ENCODE peak calls at places on chromosomes 5 and 9, in nine cellular contexts. E is A549, J is bronchial epithelial cell, Y is uterus, M is GM06990, U is spleen, K is mesothelial cell of epicardium, B is PC-3, Z is HFFc6. T is an unnamed sample.

GRCh38 chr9:98861881-98862501 is 54.5 kb downstream of the GALNT12 start:
- DNase-seq in E (peak), J (peak), Y (peak), M (no peak), U (no peak), K (no peak), B (peak), Z (peak), T (no peak)

GRCh38 chr9:99231708-99232107 is 9.6 kb downstream of the SEC61B start:
- DNase-seq in E (peak), J (no peak), Y (no peak), M (no peak), U (no peak), K (no peak), B (peak), Z (peak), T (peak)

GRCh38 chr5:73591102-73591695 is 25.7 kb downstream of the UTP15 start:
- DNase-seq in E (peak), J (peak), Y (peak), M (peak), U (no peak), K (no peak), B (peak), Z (peak), T (peak)

GRCh38 chr5:134436523-134437339 is 25.1 kb upstream of the CDKN2AIPNL start:
- DNase-seq in E (peak), J (peak), Y (peak), M (peak), U (peak), K (no peak), B (peak), Z (peak), T (peak)

GRCh38 chr5:83937837-83938236 is 217.2 kb upstream of the HAPLN1 start:
- DNase-seq in E (no peak), J (no peak), Y (no peak), M (no peak), U (no peak), K (no peak), B (no peak), Z (no peak), T (no peak)

GRCh38 chr9:89835676-89836075 is 230.9 kb downstream of the GADD45G start:
- DNase-seq in E (no peak), J (no peak), Y (no peak), M (no peak), U (no peak), K (no peak), B (no peak), Z (no peak), T (no peak)

GRCh38 chr5:82387819-82388166 is 109.6 kb upstream of the RPS23 start:
- DNase-seq in E (no peak), J (no peak), Y (no peak), M (no peak), U (no peak), K (no peak), B (no peak), Z (no peak), T (no peak)

GRCh38 chr9:89878687-89879086 is 273.9 kb downstream of the GADD45G start:
- DNase-seq in E (no peak), J (no peak), Y (peak), M (no peak), U (peak), K (peak), B (no peak), Z (no peak), T (no peak)

GRCh38 chr9:38026021-38026809 is 42.8 kb downstream of the SHB start:
- DNase-seq in E (peak), J (peak), Y (peak), M (no peak), U (no peak), K (peak), B (peak), Z (peak), T (peak)

GRCh38 chr5:168434746-168435321 is 51.4 kb upstream of the RARS1 start:
- DNase-seq in E (no peak), J (peak), Y (no peak), M (no peak), U (no peak), K (no peak), B (no peak), Z (peak), T (no peak)

GRCh38 chr5:1380011-1380817 is 35.3 kb upstream of the CLPTM1L start:
- DNase-seq in E (peak), J (no peak), Y (no peak), M (peak), U (peak), K (peak), B (no peak), Z (no peak), T (peak)

DNA sequence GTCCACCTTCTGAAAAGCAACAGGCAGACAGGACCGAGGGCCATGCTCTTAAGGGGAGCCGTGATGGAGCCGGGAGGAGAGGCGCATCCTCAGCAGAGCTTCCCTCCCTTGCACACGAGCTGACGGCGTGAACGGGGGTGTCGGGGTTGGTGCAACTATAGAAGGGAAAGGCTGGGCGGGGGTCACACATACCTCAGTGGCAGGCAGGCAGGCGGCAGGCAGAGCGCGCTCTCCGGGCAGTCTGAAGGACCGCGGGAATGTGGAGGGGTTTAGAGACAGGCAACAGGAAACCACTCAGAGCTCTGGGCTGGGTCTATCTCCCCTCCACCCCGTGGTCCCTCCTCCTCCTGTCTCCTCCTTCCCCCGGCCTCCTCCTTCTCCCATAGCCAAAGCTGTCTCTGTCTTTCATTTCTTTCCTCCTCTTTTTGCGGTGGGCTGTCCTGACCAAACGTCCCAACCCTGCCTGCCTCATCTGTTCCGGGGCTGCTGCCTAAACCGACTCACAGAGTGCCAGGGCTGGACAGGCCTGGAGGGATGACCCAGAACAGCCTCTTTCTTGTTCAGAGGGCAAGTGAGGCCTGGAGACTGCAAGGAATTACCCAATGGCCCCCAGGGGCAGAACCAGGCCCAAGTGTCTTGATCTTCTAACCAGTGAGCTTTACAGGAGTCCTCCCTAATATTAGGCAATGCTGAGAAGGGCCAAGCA is at the start of gene SPARC:
- DNase-seq in E (no peak), J (no peak), Y (peak), M (peak), U (no peak), K (peak), B (no peak), Z (peak), T (no peak)
- TF ChIP-seq CTCF in E (no peak), J (no peak), Y (no peak), M (no peak), U (no peak), K (no peak), B (no peak), Z (no peak), T (no peak)

DNA sequence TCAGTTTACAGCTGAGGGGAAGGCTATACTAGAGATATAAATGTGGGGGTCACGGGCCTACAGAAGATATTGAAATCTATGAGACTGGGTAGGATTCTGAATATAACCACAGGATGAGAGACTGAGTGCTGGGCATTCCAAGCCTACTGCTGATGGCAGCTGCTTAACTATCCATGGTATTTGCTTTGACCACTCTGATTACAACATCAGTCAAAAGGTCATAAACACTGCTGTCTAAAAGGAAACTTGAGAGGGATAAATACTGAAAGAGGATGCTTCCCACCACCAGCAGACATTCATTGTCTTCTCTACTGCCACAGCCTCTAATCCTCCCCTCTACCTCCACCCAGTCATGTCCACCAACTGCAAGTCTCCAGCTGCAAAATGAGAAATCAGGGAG is 3.8 kb downstream of the ZNF622 start:
- DNase-seq in E (no peak), J (no peak), Y (no peak), M (no peak), U (no peak), K (no peak), B (peak), Z (peak), T (no peak)
- TF ChIP-seq CTCF in E (no peak), J (no peak), Y (no peak), M (no peak), U (no peak), K (no peak), B (no peak), Z (no peak), T (no peak)

GRCh38 chr5:136309376-136309775 is 56.0 kb downstream of the TRPC7 start:
- DNase-seq in E (no peak), J (peak), Y (no peak), M (no peak), U (no peak), K (no peak), B (no peak), Z (no peak), T (no peak)

GRCh38 chr5:136308396-136308795 is 56.9 kb downstream of the TRPC7 start:
- DNase-seq in E (peak), J (no peak), Y (no peak), M (no peak), U (no peak), K (no peak), B (peak), Z (no peak), T (peak)

GRCh38 chr5:136314302-136314701 is 51.0 kb downstream of the TRPC7 start:
- DNase-seq in E (no peak), J (no peak), Y (no peak), M (no peak), U (no peak), K (no peak), B (no peak), Z (no peak), T (no peak)

GRCh38 chr5:136309932-136310598 is 55.3 kb downstream of the TRPC7 start:
- DNase-seq in E (no peak), J (no peak), Y (no peak), M (no peak), U (no peak), K (no peak), B (no peak), Z (no peak), T (no peak)

GRCh38 chr5:136311999-136312398 is 53.3 kb downstream of the TRPC7 start:
- DNase-seq in E (peak), J (no peak), Y (no peak), M (no peak), U (no peak), K (no peak), B (no peak), Z (no peak), T (no peak)
- TF ChIP-seq CTCF in E (no peak), J (no peak), Y (no peak), M (no peak), U (no peak), K (no peak), B (peak), Z (no peak), T (no peak)

GRCh38 chr5:142145106-142145900 is 36.7 kb downstream of the NDFIP1 start:
- DNase-seq in E (peak), J (peak), Y (peak), M (no peak), U (no peak), K (peak), B (peak), Z (peak), T (peak)

GRCh38 chr5:142151436-142152382 is 43.1 kb downstream of the NDFIP1 start:
- DNase-seq in E (peak), J (peak), Y (peak), M (no peak), U (no peak), K (peak), B (peak), Z (peak), T (peak)

GRCh38 chr5:142150431-142150830 is 41.9 kb downstream of the NDFIP1 start:
- DNase-seq in E (no peak), J (no peak), Y (no peak), M (no peak), U (no peak), K (no peak), B (no peak), Z (no peak), T (no peak)

GRCh38 chr5:142152383-142152730 is 43.8 kb downstream of the NDFIP1 start:
- DNase-seq in E (no peak), J (no peak), Y (no peak), M (no peak), U (no peak), K (no peak), B (peak), Z (no peak), T (no peak)

GRCh38 chr5:142149363-142149762 is 40.8 kb downstream of the NDFIP1 start:
- DNase-seq in E (no peak), J (no peak), Y (no peak), M (no peak), U (no peak), K (no peak), B (no peak), Z (no peak), T (no peak)
- TF ChIP-seq CTCF in E (no peak), J (no peak), Y (no peak), M (no peak), U (no peak), K (no peak), B (peak), Z (peak), T (no peak)

DNA sequence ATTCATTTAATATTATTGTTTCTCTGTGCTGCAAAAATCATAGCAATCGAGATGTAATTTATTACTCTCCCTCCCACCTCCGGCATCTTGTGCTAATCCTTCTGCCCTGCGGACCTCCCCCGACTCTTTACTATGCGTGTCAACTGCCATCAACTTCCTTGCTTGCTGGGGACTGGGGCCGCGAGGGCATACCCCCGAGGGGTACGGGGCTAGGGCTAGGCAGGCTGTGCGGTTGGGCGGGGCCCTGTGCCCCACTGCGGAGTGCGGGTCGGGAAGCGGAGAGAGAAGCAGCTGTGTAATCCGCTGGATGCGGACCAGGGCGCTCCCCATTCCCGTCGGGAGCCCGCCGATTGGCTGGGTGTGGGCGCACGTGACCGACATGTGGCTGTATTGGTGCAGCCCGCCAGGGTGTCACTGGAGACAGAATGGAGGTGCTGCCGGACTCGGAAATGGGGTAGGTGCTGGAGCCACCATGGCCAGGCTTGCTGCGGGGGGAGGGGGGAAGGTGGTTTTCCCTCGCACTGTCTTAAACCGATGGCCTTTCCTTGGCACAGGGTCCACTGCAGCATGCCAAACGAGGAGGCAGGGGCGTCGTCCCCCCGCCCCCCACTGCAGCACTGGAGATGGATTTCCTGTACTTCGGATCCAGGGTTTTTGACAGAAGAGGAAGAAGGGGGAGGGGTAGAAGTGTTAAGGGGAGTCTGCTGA is at the start of gene APC:
- DNase-seq in E (peak), J (peak), Y (peak), M (peak), U (peak), K (peak), B (no peak), Z (peak), T (peak)
- TF ChIP-seq CTCF in E (no peak), J (no peak), Y (no peak), M (no peak), U (no peak), K (no peak), B (no peak), Z (peak), T (peak)